ENCODE peak calls at places on chromosomes 4 and X, in seven cellular contexts. One of them, this sample, is unnamed.

GRCh38 chr4:20313237-20314030 is 61.7 kb downstream of the SLIT2 start:
- DNase-seq in GM12878: peak
- DNase-seq in SK-N-SH: no peak
- DNase-seq in HCT116: peak
- DNase-seq in HepG2: peak
- DNase-seq in K562: no peak
- DNase-seq in H1: peak
- DNase-seq in this sample: peak

GRCh38 chrX:108537005-108537404 is 97.4 kb downstream of the COL4A5 start:
- DNase-seq in HCT116: peak
- DNase-seq in SK-N-SH: peak
- DNase-seq in H1: no peak
- DNase-seq in K562: peak
- DNase-seq in HepG2: peak
- DNase-seq in GM12878: no peak
- DNase-seq in this sample: peak

GRCh38 chr4:687048-687974 is 1.6 kb downstream of the SLC49A3 start:
- DNase-seq in HepG2: peak
- DNase-seq in HCT116: peak
- DNase-seq in GM12878: no peak
- DNase-seq in H1: no peak
- DNase-seq in K562: peak
- DNase-seq in SK-N-SH: peak
- DNase-seq in this sample: peak

GRCh38 chr4:36280555-36280954 is 861 bp upstream of the DTHD1 start:
- DNase-seq in K562: no peak
- DNase-seq in HCT116: no peak
- DNase-seq in SK-N-SH: no peak
- DNase-seq in HepG2: no peak
- DNase-seq in H1: no peak
- DNase-seq in GM12878: no peak
- DNase-seq in this sample: peak

GRCh38 chrX:107599371-107599970 is 28.8 kb upstream of the PRPS1 start:
- DNase-seq in K562: no peak
- DNase-seq in HepG2: no peak
- DNase-seq in HCT116: no peak
- DNase-seq in SK-N-SH: no peak
- DNase-seq in H1: no peak
- DNase-seq in GM12878: no peak
- DNase-seq in this sample: no peak

GRCh38 chrX:141220342-141221008 is 21.8 kb downstream of the SPANXC start:
- DNase-seq in SK-N-SH: no peak
- DNase-seq in H1: no peak
- DNase-seq in HCT116: no peak
- DNase-seq in GM12878: no peak
- DNase-seq in K562: no peak
- DNase-seq in HepG2: no peak
- DNase-seq in this sample: peak

GRCh38 chr4:109708435-109708834 is 5.2 kb upstream of the CASP6 start:
- DNase-seq in K562: no peak
- DNase-seq in GM12878: no peak
- DNase-seq in H1: no peak
- DNase-seq in HCT116: no peak
- DNase-seq in HepG2: no peak
- DNase-seq in SK-N-SH: no peak
- DNase-seq in this sample: no peak

GRCh38 chr4:171524913-171525312 is 288.3 kb upstream of the GALNTL6 start:
- DNase-seq in HCT116: no peak
- DNase-seq in SK-N-SH: no peak
- DNase-seq in K562: no peak
- DNase-seq in GM12878: no peak
- DNase-seq in H1: no peak
- DNase-seq in HepG2: no peak
- DNase-seq in this sample: no peak

GRCh38 chr4:153495480-153496206 is 29.5 kb downstream of the TMEM131L start:
- DNase-seq in K562: no peak
- DNase-seq in SK-N-SH: no peak
- DNase-seq in H1: peak
- DNase-seq in GM12878: no peak
- DNase-seq in HCT116: no peak
- DNase-seq in HepG2: no peak
- DNase-seq in this sample: no peak

GRCh38 chrX:67718926-67719325 is 175.1 kb downstream of the AR start:
- DNase-seq in K562: no peak
- DNase-seq in HCT116: no peak
- DNase-seq in GM12878: no peak
- DNase-seq in SK-N-SH: no peak
- DNase-seq in H1: no peak
- DNase-seq in HepG2: no peak
- DNase-seq in this sample: no peak

GRCh38 chr4:144654161-144654560 is 8.2 kb downstream of the HHIP start:
- DNase-seq in GM12878: no peak
- DNase-seq in K562: no peak
- DNase-seq in HepG2: no peak
- DNase-seq in SK-N-SH: no peak
- DNase-seq in H1: no peak
- DNase-seq in HCT116: no peak
- DNase-seq in this sample: no peak

GRCh38 chrX:42697544-42697943 is 80.4 kb downstream of the PPP1R2C start:
- DNase-seq in HCT116: no peak
- DNase-seq in K562: no peak
- DNase-seq in GM12878: no peak
- DNase-seq in H1: no peak
- DNase-seq in SK-N-SH: no peak
- DNase-seq in HepG2: no peak
- DNase-seq in this sample: no peak

GRCh38 chrX:70208479-70208878 is 26.0 kb upstream of the AWAT1 start:
- DNase-seq in SK-N-SH: no peak
- DNase-seq in GM12878: no peak
- DNase-seq in HepG2: no peak
- DNase-seq in HCT116: no peak
- DNase-seq in K562: no peak
- DNase-seq in H1: no peak
- DNase-seq in this sample: no peak

GRCh38 chr4:15488658-15489470 is 19.2 kb downstream of the CC2D2A start:
- DNase-seq in K562: no peak
- DNase-seq in HCT116: no peak
- DNase-seq in H1: no peak
- DNase-seq in GM12878: no peak
- DNase-seq in HepG2: no peak
- DNase-seq in SK-N-SH: no peak
- DNase-seq in this sample: no peak

GRCh38 chr4:87506974-87507701 is 22.0 kb downstream of the SPARCL1 start:
- DNase-seq in GM12878: no peak
- DNase-seq in HepG2: no peak
- DNase-seq in H1: no peak
- DNase-seq in HCT116: no peak
- DNase-seq in SK-N-SH: no peak
- DNase-seq in K562: no peak
- DNase-seq in this sample: no peak

GRCh38 chrX:106692425-106693075 is 34.0 kb upstream of the RNF128 start:
- DNase-seq in GM12878: no peak
- DNase-seq in HepG2: peak
- DNase-seq in HCT116: no peak
- DNase-seq in SK-N-SH: no peak
- DNase-seq in H1: no peak
- DNase-seq in K562: no peak
- DNase-seq in this sample: peak

GRCh38 chr4:185805262-185805802 is 6.7 kb downstream of the SORBS2 start:
- DNase-seq in HCT116: no peak
- DNase-seq in GM12878: no peak
- DNase-seq in SK-N-SH: no peak
- DNase-seq in H1: no peak
- DNase-seq in K562: no peak
- DNase-seq in HepG2: peak
- DNase-seq in this sample: no peak

GRCh38 chr4:24651266-24651665 is 66.9 kb upstream of the DHX15 start:
- DNase-seq in HepG2: no peak
- DNase-seq in GM12878: no peak
- DNase-seq in H1: no peak
- DNase-seq in K562: no peak
- DNase-seq in HCT116: no peak
- DNase-seq in SK-N-SH: no peak
- DNase-seq in this sample: no peak

GRCh38 chrX:46485897-46486296 is 59.3 kb downstream of the ZNF674 start:
- DNase-seq in HCT116: no peak
- DNase-seq in HepG2: peak
- DNase-seq in GM12878: no peak
- DNase-seq in H1: peak
- DNase-seq in K562: no peak
- DNase-seq in SK-N-SH: no peak
- DNase-seq in this sample: no peak

GRCh38 chr4:10460313-10461047 is 3.3 kb upstream of the ZNF518B start:
- DNase-seq in H1: no peak
- DNase-seq in HCT116: no peak
- DNase-seq in GM12878: no peak
- DNase-seq in HepG2: no peak
- DNase-seq in K562: peak
- DNase-seq in SK-N-SH: no peak
- DNase-seq in this sample: no peak

GRCh38 chrX:56503941-56504673 is 59.3 kb upstream of the UBQLN2 start:
- DNase-seq in K562: no peak
- DNase-seq in HCT116: no peak
- DNase-seq in HepG2: no peak
- DNase-seq in SK-N-SH: no peak
- DNase-seq in GM12878: no peak
- DNase-seq in H1: no peak
- DNase-seq in this sample: no peak

GRCh38 chrX:56505866-56506265 is 57.6 kb upstream of the UBQLN2 start:
- DNase-seq in K562: no peak
- DNase-seq in GM12878: no peak
- DNase-seq in HCT116: no peak
- DNase-seq in SK-N-SH: no peak
- DNase-seq in H1: no peak
- DNase-seq in HepG2: no peak
- DNase-seq in this sample: no peak
- TF ChIP-seq JUND in K562: no peak
- TF ChIP-seq JUND in GM12878: no peak
- TF ChIP-seq JUND in HCT116: no peak
- TF ChIP-seq JUND in SK-N-SH: no peak
- TF ChIP-seq JUND in H1: no peak
- TF ChIP-seq JUND in HepG2: no peak
- TF ChIP-seq JUND in this sample: no peak

DNA sequence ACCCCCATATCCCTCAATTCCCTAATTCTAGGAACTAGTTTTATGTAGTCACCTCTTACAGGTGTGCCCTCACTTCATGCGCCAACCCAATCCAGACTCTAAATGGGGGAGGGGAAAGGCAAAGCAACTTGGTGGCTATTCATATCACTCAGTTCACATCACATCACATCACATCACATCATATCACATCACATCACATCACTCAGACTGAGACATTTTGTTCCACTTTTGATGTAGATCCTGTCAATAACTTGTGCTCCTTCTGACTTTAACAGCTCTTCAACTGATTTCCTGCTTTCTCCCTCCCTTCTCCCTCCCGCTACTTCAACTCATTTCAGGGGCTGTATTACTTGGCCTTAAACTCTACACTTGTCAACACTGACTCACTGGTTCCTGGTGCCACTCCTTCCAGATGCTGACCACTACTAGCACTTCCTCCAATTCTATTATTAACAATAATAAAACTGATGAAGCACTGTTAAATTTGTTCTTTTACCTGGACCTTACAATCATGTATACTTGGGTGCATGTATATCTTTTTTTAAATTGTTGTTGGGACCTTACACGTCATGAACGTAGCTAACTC is 29.1 kb upstream of the PLS3 start:
- DNase-seq in H1: no peak
- DNase-seq in K562: no peak
- DNase-seq in HCT116: no peak
- DNase-seq in SK-N-SH: no peak
- DNase-seq in HepG2: no peak
- DNase-seq in GM12878: no peak
- DNase-seq in this sample: no peak
- TF ChIP-seq JUND in H1: no peak
- TF ChIP-seq JUND in K562: no peak
- TF ChIP-seq JUND in HCT116: no peak
- TF ChIP-seq JUND in SK-N-SH: no peak
- TF ChIP-seq JUND in HepG2: no peak
- TF ChIP-seq JUND in GM12878: no peak
- TF ChIP-seq JUND in this sample: no peak

GRCh38 chr4:79820427-79820826 is 252.6 kb downstream of the ANTXR2 start:
- DNase-seq in H1: no peak
- DNase-seq in HepG2: no peak
- DNase-seq in SK-N-SH: no peak
- DNase-seq in HCT116: peak
- DNase-seq in K562: no peak
- DNase-seq in GM12878: no peak
- DNase-seq in this sample: no peak

GRCh38 chr4:79827283-79827682 is 245.7 kb downstream of the ANTXR2 start:
- DNase-seq in K562: no peak
- DNase-seq in GM12878: no peak
- DNase-seq in HepG2: no peak
- DNase-seq in HCT116: no peak
- DNase-seq in H1: no peak
- DNase-seq in SK-N-SH: no peak
- DNase-seq in this sample: no peak

DNA sequence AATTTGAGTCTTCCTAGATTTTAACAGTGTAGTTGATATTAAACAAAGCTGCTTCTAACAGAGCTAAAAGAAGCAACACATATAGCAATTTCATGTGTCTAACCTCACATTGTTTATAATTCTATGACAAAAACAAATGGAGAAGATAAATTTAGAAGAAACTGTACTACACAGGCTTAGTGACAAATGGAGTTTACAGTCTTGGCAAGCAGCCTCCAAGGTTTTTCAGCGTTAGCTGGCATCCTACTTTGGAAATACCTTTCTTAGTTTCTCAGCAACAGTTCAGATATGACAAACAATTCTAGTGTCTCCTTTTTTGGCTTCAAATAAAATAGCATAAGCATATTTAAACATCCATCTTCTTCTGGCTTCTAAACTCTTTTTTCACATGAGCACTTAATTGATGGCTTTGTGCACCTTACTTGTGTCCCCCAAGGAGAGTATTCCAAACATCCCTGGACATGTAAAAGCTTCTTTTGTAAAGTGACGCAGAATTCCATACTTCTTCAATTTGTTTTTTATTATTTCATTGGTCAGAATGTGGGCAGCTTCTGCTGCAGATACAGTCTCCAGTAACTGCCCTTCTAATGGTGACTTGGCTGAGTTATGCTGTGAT is 249.8 kb downstream of the ANTXR2 start:
- DNase-seq in HepG2: no peak
- DNase-seq in HCT116: no peak
- DNase-seq in K562: no peak
- DNase-seq in H1: no peak
- DNase-seq in GM12878: no peak
- DNase-seq in SK-N-SH: no peak
- DNase-seq in this sample: no peak
- TF ChIP-seq JUND in HepG2: no peak
- TF ChIP-seq JUND in HCT116: no peak
- TF ChIP-seq JUND in K562: no peak
- TF ChIP-seq JUND in H1: no peak
- TF ChIP-seq JUND in GM12878: no peak
- TF ChIP-seq JUND in SK-N-SH: no peak
- TF ChIP-seq JUND in this sample: no peak

GRCh38 chrX:12747433-12747832 is 43.8 kb upstream of the PRPS2 start:
- DNase-seq in HCT116: no peak
- DNase-seq in HepG2: no peak
- DNase-seq in K562: no peak
- DNase-seq in H1: no peak
- DNase-seq in GM12878: no peak
- DNase-seq in SK-N-SH: no peak
- DNase-seq in this sample: no peak

GRCh38 chrX:12753366-12753765 is 37.8 kb upstream of the PRPS2 start:
- DNase-seq in HCT116: no peak
- DNase-seq in SK-N-SH: no peak
- DNase-seq in HepG2: no peak
- DNase-seq in H1: no peak
- DNase-seq in K562: no peak
- DNase-seq in GM12878: no peak
- DNase-seq in this sample: no peak

GRCh38 chrX:12751887-12752286 is 39.3 kb upstream of the PRPS2 start:
- DNase-seq in GM12878: no peak
- DNase-seq in HCT116: no peak
- DNase-seq in SK-N-SH: no peak
- DNase-seq in K562: no peak
- DNase-seq in H1: no peak
- DNase-seq in HepG2: no peak
- DNase-seq in this sample: no peak
- TF ChIP-seq JUND in GM12878: no peak
- TF ChIP-seq JUND in HCT116: no peak
- TF ChIP-seq JUND in SK-N-SH: no peak
- TF ChIP-seq JUND in K562: no peak
- TF ChIP-seq JUND in H1: no peak
- TF ChIP-seq JUND in HepG2: no peak
- TF ChIP-seq JUND in this sample: no peak

This sample was measured in T47D.